ENCODE peak calls at places on chromosomes 12 and 14, in eight cellular contexts. One of them, this sample, is unnamed.

GRCh38 chr12:112684742-112685141 is 106.8 kb upstream of the RPH3A start:
- DNase-seq in stimulated activated CD8-positive, alpha-beta memory T cell treated with anti-CD3 and anti-CD28 coated beads, Interleukin-7, amount 100 ng/mL, for 4 hours: no peak
- DNase-seq in SIG-M5: no peak
- DNase-seq in memory B cell: no peak
- DNase-seq in activated naive CD4-positive, alpha-beta T cell treated with Interleukin-2 at 50 U/mL for 16 hours: no peak
- DNase-seq in EH: no peak
- DNase-seq in activated T-helper 9 cell treated with anti-CD3 and anti-CD28 coated beads, Interleukin-2, amount 50 U/mL, for 16 hours: no peak
- DNase-seq in HCEC 1CT: no peak
- DNase-seq in this sample: no peak

GRCh38 chr14:48914921-48915320 is 671.3 kb downstream of the RPS29 start:
- DNase-seq in stimulated activated CD8-positive, alpha-beta memory T cell treated with anti-CD3 and anti-CD28 coated beads, Interleukin-7, amount 100 ng/mL, for 4 hours: no peak
- DNase-seq in SIG-M5: no peak
- DNase-seq in memory B cell: no peak
- DNase-seq in activated naive CD4-positive, alpha-beta T cell treated with Interleukin-2 at 50 U/mL for 16 hours: no peak
- DNase-seq in EH: no peak
- DNase-seq in activated T-helper 9 cell treated with anti-CD3 and anti-CD28 coated beads, Interleukin-2, amount 50 U/mL, for 16 hours: no peak
- DNase-seq in HCEC 1CT: no peak
- DNase-seq in this sample: no peak

GRCh38 chr12:2284321-2284813 is 231.6 kb downstream of the CACNA1C start:
- DNase-seq in stimulated activated CD8-positive, alpha-beta memory T cell treated with anti-CD3 and anti-CD28 coated beads, Interleukin-7, amount 100 ng/mL, for 4 hours: no peak
- DNase-seq in SIG-M5: peak
- DNase-seq in memory B cell: no peak
- DNase-seq in activated naive CD4-positive, alpha-beta T cell treated with Interleukin-2 at 50 U/mL for 16 hours: no peak
- DNase-seq in EH: peak
- DNase-seq in activated T-helper 9 cell treated with anti-CD3 and anti-CD28 coated beads, Interleukin-2, amount 50 U/mL, for 16 hours: no peak
- DNase-seq in HCEC 1CT: peak
- DNase-seq in this sample: no peak

GRCh38 chr14:23153891-23154796 is 29.3 kb downstream of the SLC7A8 start:
- DNase-seq in stimulated activated CD8-positive, alpha-beta memory T cell treated with anti-CD3 and anti-CD28 coated beads, Interleukin-7, amount 100 ng/mL, for 4 hours: no peak
- DNase-seq in SIG-M5: no peak
- DNase-seq in memory B cell: no peak
- DNase-seq in activated naive CD4-positive, alpha-beta T cell treated with Interleukin-2 at 50 U/mL for 16 hours: no peak
- DNase-seq in EH: peak
- DNase-seq in activated T-helper 9 cell treated with anti-CD3 and anti-CD28 coated beads, Interleukin-2, amount 50 U/mL, for 16 hours: no peak
- DNase-seq in HCEC 1CT: no peak
- DNase-seq in this sample: no peak

GRCh38 chr14:33555710-33556350 is 395.0 kb downstream of the EGLN3 start:
- DNase-seq in stimulated activated CD8-positive, alpha-beta memory T cell treated with anti-CD3 and anti-CD28 coated beads, Interleukin-7, amount 100 ng/mL, for 4 hours: no peak
- DNase-seq in SIG-M5: no peak
- DNase-seq in memory B cell: no peak
- DNase-seq in activated naive CD4-positive, alpha-beta T cell treated with Interleukin-2 at 50 U/mL for 16 hours: no peak
- DNase-seq in EH: peak
- DNase-seq in activated T-helper 9 cell treated with anti-CD3 and anti-CD28 coated beads, Interleukin-2, amount 50 U/mL, for 16 hours: no peak
- DNase-seq in HCEC 1CT: no peak
- DNase-seq in this sample: no peak

GRCh38 chr14:71702799-71703198 is 229.4 kb upstream of the RGS6 start:
- DNase-seq in stimulated activated CD8-positive, alpha-beta memory T cell treated with anti-CD3 and anti-CD28 coated beads, Interleukin-7, amount 100 ng/mL, for 4 hours: no peak
- DNase-seq in SIG-M5: no peak
- DNase-seq in memory B cell: no peak
- DNase-seq in activated naive CD4-positive, alpha-beta T cell treated with Interleukin-2 at 50 U/mL for 16 hours: no peak
- DNase-seq in EH: no peak
- DNase-seq in activated T-helper 9 cell treated with anti-CD3 and anti-CD28 coated beads, Interleukin-2, amount 50 U/mL, for 16 hours: no peak
- DNase-seq in HCEC 1CT: no peak
- DNase-seq in this sample: no peak

GRCh38 chr14:83300454-83301064 is 1766.9 kb upstream of the SEL1L start:
- DNase-seq in stimulated activated CD8-positive, alpha-beta memory T cell treated with anti-CD3 and anti-CD28 coated beads, Interleukin-7, amount 100 ng/mL, for 4 hours: no peak
- DNase-seq in SIG-M5: no peak
- DNase-seq in memory B cell: no peak
- DNase-seq in activated naive CD4-positive, alpha-beta T cell treated with Interleukin-2 at 50 U/mL for 16 hours: no peak
- DNase-seq in EH: peak
- DNase-seq in activated T-helper 9 cell treated with anti-CD3 and anti-CD28 coated beads, Interleukin-2, amount 50 U/mL, for 16 hours: no peak
- DNase-seq in HCEC 1CT: peak
- DNase-seq in this sample: no peak

GRCh38 chr14:100770605-100771120 is 44.0 kb downstream of the DLK1 start:
- DNase-seq in stimulated activated CD8-positive, alpha-beta memory T cell treated with anti-CD3 and anti-CD28 coated beads, Interleukin-7, amount 100 ng/mL, for 4 hours: no peak
- DNase-seq in SIG-M5: no peak
- DNase-seq in memory B cell: no peak
- DNase-seq in activated naive CD4-positive, alpha-beta T cell treated with Interleukin-2 at 50 U/mL for 16 hours: no peak
- DNase-seq in EH: no peak
- DNase-seq in activated T-helper 9 cell treated with anti-CD3 and anti-CD28 coated beads, Interleukin-2, amount 50 U/mL, for 16 hours: no peak
- DNase-seq in HCEC 1CT: no peak
- DNase-seq in this sample: no peak

GRCh38 chr12:6536894-6537579 is 2.7 kb downstream of the GAPDH start:
- DNase-seq in stimulated activated CD8-positive, alpha-beta memory T cell treated with anti-CD3 and anti-CD28 coated beads, Interleukin-7, amount 100 ng/mL, for 4 hours: no peak
- DNase-seq in SIG-M5: no peak
- DNase-seq in memory B cell: peak
- DNase-seq in activated naive CD4-positive, alpha-beta T cell treated with Interleukin-2 at 50 U/mL for 16 hours: no peak
- DNase-seq in EH: peak
- DNase-seq in activated T-helper 9 cell treated with anti-CD3 and anti-CD28 coated beads, Interleukin-2, amount 50 U/mL, for 16 hours: no peak
- DNase-seq in HCEC 1CT: no peak
- DNase-seq in this sample: no peak

GRCh38 chr12:70670948-70671347 is 33.7 kb upstream of the PTPRB start:
- DNase-seq in stimulated activated CD8-positive, alpha-beta memory T cell treated with anti-CD3 and anti-CD28 coated beads, Interleukin-7, amount 100 ng/mL, for 4 hours: no peak
- DNase-seq in SIG-M5: no peak
- DNase-seq in memory B cell: no peak
- DNase-seq in activated naive CD4-positive, alpha-beta T cell treated with Interleukin-2 at 50 U/mL for 16 hours: no peak
- DNase-seq in EH: no peak
- DNase-seq in activated T-helper 9 cell treated with anti-CD3 and anti-CD28 coated beads, Interleukin-2, amount 50 U/mL, for 16 hours: no peak
- DNase-seq in HCEC 1CT: no peak
- DNase-seq in this sample: no peak

GRCh38 chr12:51714666-51715065 is 123.6 kb downstream of the SCN8A start:
- DNase-seq in stimulated activated CD8-positive, alpha-beta memory T cell treated with anti-CD3 and anti-CD28 coated beads, Interleukin-7, amount 100 ng/mL, for 4 hours: no peak
- DNase-seq in SIG-M5: no peak
- DNase-seq in memory B cell: no peak
- DNase-seq in activated naive CD4-positive, alpha-beta T cell treated with Interleukin-2 at 50 U/mL for 16 hours: no peak
- DNase-seq in EH: peak
- DNase-seq in activated T-helper 9 cell treated with anti-CD3 and anti-CD28 coated beads, Interleukin-2, amount 50 U/mL, for 16 hours: no peak
- DNase-seq in HCEC 1CT: peak
- DNase-seq in this sample: no peak

This sample was measured in CD14-positive monocyte.